ENCODE peak calls at places on chromosome 7, in eight cellular contexts. P is fibroblast of mammary gland, U is endodermal cell, G is uterus, T is fibroblast of pulmonary artery, I is BE2C, N is thoracic aorta, K is RWPE2. W is an unnamed sample.

GRCh38 chr7:13851756-13852155 is 137.7 kb downstream of the ETV1 start:
- DNase-seq in P (peak), U (peak), G (no peak), T (peak), I (peak), N (no peak), K (no peak), W (no peak)

GRCh38 chr7:16564909-16565426 is 38.3 kb downstream of the LRRC72 start:
- DNase-seq in P (peak), U (no peak), G (no peak), T (peak), I (no peak), N (no peak), K (no peak), W (peak)

GRCh38 chr7:107697246-107698044 is 36.8 kb downstream of the SLC26A4 start:
- DNase-seq in P (no peak), U (no peak), G (no peak), T (no peak), I (no peak), N (no peak), K (no peak), W (no peak)

GRCh38 chr7:132518102-132518838 is 58.0 kb downstream of the PLXNA4 start:
- DNase-seq in P (peak), U (peak), G (no peak), T (no peak), I (peak), N (no peak), K (no peak), W (peak)

GRCh38 chr7:157389951-157390730 is 53.3 kb downstream of the DNAJB6 start:
- DNase-seq in P (peak), U (no peak), G (no peak), T (peak), I (no peak), N (no peak), K (no peak), W (no peak)

GRCh38 chr7:6168469-6168868 is 104.0 kb downstream of the CYTH3 start:
- DNase-seq in P (no peak), U (no peak), G (no peak), T (no peak), I (peak), N (no peak), K (no peak), W (no peak)

GRCh38 chr7:149253665-149254064 is 8.3 kb upstream of the ZNF783 start:
- DNase-seq in P (no peak), U (no peak), G (no peak), T (no peak), I (no peak), N (no peak), K (no peak), W (no peak)

GRCh38 chr7:17709127-17709526 is 231.2 kb downstream of the SNX13 start:
- DNase-seq in P (no peak), U (no peak), G (no peak), T (no peak), I (no peak), N (no peak), K (no peak), W (no peak)

GRCh38 chr7:28661826-28662225 is 249.5 kb downstream of the CREB5 start:
- DNase-seq in P (no peak), U (no peak), G (no peak), T (no peak), I (no peak), N (no peak), K (no peak), W (no peak)

GRCh38 chr7:141097430-141097829 is 23.6 kb downstream of the TMEM178B start:
- DNase-seq in P (peak), U (peak), G (no peak), T (peak), I (no peak), N (no peak), K (no peak), W (peak)

GRCh38 chr7:18313970-18314369 is 181.6 kb upstream of the HDAC9 start:
- DNase-seq in P (no peak), U (no peak), G (no peak), T (peak), I (no peak), N (no peak), K (no peak), W (no peak)

GRCh38 chr7:157224627-157225026 is 85.9 kb downstream of the UBE3C start:
- DNase-seq in P (peak), U (no peak), G (no peak), T (peak), I (no peak), N (no peak), K (no peak), W (no peak)

GRCh38 chr7:151249732-151250072 is 1.2 kb upstream of the SMARCD3 start:
- DNase-seq in P (no peak), U (peak), G (peak), T (peak), I (no peak), N (no peak), K (no peak), W (no peak)

DNA sequence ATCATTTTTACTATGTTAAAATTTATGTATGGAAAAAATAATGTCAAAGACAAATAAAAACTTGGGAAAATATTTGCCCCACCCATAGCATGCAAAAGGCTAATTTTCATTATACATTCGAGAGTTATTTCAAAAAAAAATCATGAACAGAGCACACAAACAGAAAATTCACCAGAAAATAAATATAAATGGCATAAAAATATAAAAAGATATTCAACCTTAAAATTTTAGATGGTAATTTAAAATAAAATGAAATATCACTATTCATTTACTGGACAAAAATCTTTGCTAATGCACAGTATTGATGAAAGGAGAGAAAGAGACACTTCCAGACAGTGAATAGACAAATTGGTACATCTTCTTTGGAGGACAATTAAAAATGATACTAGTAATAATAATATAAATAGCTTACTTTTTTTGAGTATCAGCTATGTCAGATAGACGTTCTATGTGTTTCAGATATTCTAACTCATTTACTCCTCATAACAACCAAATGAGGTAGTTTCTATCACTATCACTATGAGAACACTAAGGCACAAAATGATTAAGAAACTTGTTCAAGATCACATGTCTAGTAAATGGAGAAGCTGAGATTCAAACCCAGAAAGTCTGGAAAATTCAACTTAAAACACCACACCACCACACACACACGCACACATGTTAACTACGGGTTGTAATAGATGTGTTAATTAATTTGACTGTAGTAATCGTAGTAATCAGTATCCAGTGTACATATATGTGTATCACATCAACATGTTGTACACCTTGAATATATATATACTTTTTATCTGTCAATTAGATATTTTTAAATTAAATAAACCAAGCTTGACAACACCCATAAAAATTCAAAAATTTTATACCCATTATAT is 63.0 kb downstream of the CCDC71L start:
- DNase-seq in P (no peak), U (no peak), G (no peak), T (no peak), I (no peak), N (no peak), K (no peak), W (peak)
- H3K4me3 ChIP-seq in P (peak), U (peak), G (no peak), T (peak), I (peak), N (peak), K (no peak), W (peak)

GRCh38 chr7:2017483-2017891 is 215.3 kb downstream of the MAD1L1 start:
- DNase-seq in P (no peak), U (no peak), G (no peak), T (no peak), I (peak), N (no peak), K (peak), W (no peak)

GRCh38 chr7:2016761-2017482 is 215.8 kb downstream of the MAD1L1 start:
- DNase-seq in P (no peak), U (no peak), G (no peak), T (no peak), I (peak), N (no peak), K (peak), W (no peak)

GRCh38 chr7:2017914-2018785 is 214.6 kb downstream of the MAD1L1 start:
- DNase-seq in P (no peak), U (no peak), G (no peak), T (no peak), I (peak), N (no peak), K (peak), W (no peak)

GRCh38 chr7:2019693-2020511 is 212.8 kb downstream of the MAD1L1 start:
- DNase-seq in P (peak), U (no peak), G (peak), T (peak), I (peak), N (peak), K (peak), W (peak)

GRCh38 chr7:2018786-2019692 is 213.7 kb downstream of the MAD1L1 start:
- DNase-seq in P (peak), U (no peak), G (peak), T (peak), I (peak), N (no peak), K (peak), W (no peak)
- H3K4me3 ChIP-seq in P (no peak), U (no peak), G (no peak), T (peak), I (no peak), N (peak), K (no peak), W (no peak)

GRCh38 chr7:41870017-41870416 is 167.1 kb upstream of the INHBA start:
- DNase-seq in P (peak), U (no peak), G (no peak), T (peak), I (no peak), N (no peak), K (no peak), W (peak)
- H3K4me3 ChIP-seq in P (no peak), U (no peak), G (no peak), T (no peak), I (no peak), N (peak), K (no peak), W (no peak)

DNA sequence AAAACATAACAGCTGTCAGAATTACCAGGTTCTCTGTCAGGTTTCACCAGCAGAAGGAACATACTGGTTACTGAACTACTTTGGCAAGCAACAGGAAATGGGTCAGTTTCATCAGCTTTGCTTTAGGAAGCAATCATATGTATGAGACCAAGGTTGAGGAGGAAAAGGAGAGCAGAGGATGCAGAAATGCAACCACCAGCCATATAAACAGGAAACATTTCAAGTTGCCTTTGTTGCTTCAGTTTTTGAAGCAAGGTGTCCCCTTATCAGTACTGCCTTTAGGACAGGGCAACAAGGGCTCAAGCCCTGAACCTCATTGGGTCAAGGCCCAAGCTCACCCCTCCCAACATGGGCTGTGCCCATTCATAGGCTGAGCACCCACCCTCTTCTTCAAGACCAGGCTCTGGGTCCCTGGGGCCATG is 10.2 kb downstream of the HIPK2 start:
- DNase-seq in P (peak), U (no peak), G (no peak), T (peak), I (no peak), N (no peak), K (no peak), W (peak)
- H3K4me3 ChIP-seq in P (no peak), U (no peak), G (no peak), T (no peak), I (no peak), N (no peak), K (no peak), W (no peak)

GRCh38 chr7:8133955-8134733 is 127.8 kb downstream of the ICA1 start:
- DNase-seq in P (no peak), U (no peak), G (no peak), T (no peak), I (no peak), N (no peak), K (no peak), W (peak)
- H3K4me3 ChIP-seq in P (no peak), U (no peak), G (no peak), T (no peak), I (no peak), N (no peak), K (no peak), W (no peak)

DNA sequence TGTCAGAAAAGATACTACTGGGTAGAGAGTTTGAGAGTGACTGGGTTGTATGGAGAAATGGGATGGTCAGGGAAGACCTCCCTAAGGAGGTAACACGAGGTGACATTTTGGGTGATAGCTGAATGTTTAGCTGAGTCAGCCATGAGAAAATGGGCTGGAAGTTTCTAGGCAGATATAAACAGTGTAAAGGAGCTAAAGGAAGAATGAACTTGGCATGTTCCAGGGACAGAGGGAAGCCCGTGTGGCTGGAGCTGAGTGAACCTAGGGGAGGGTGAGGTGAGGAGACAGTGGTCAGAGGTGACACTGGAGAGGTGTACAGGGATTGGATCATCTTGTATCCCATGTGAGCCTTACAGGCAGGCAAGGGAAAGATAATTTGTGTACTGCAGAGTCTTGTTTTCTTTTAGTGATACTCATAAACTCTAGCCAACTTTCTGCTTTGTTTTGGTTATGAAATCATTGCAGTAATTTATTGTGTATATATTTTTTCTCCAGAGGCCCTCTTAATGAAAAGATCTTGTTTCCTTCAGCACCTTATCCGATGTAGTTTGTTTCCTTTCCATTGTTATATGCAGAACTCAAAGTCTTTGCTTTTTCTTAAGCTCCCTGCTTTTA is 1.8 kb downstream of the STARD3NL start:
- DNase-seq in P (peak), U (no peak), G (no peak), T (peak), I (no peak), N (no peak), K (no peak), W (no peak)
- H3K4me3 ChIP-seq in P (peak), U (peak), G (peak), T (peak), I (no peak), N (peak), K (no peak), W (peak)

DNA sequence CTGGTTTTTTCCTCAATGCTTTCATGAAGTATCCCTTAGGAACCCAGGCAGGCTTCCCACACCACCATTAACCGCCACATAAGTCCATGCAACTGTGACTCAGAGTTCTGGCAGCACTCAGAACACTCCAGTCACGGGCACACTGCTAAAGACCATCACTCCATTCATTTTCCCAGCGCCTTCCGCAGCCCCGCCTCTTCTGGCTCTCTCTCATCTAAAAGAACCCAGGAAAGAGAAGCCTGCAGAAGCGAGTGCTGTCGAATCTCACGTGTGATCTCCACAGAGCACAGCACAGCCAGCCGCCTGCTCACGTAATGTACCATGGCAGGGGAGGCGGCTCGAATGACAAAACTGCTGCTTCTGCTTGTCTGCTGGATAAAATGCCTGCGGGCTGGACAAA is 1.9 kb downstream of the PSMG3 start:
- DNase-seq in P (peak), U (no peak), G (no peak), T (no peak), I (peak), N (no peak), K (no peak), W (no peak)
- H3K4me3 ChIP-seq in P (peak), U (no peak), G (no peak), T (no peak), I (peak), N (no peak), K (no peak), W (no peak)

GRCh38 chr7:7181519-7182155 is 707 bp upstream of the C1GALT1 start:
- DNase-seq in P (peak), U (peak), G (peak), T (peak), I (no peak), N (no peak), K (no peak), W (peak)

GRCh38 chr7:7183061-7183832 is 903 bp downstream of the C1GALT1 start:
- DNase-seq in P (peak), U (peak), G (peak), T (peak), I (peak), N (no peak), K (peak), W (peak)

GRCh38 chr7:7182156-7183060 is at the start of gene C1GALT1:
- DNase-seq in P (peak), U (peak), G (peak), T (peak), I (peak), N (peak), K (peak), W (peak)

GRCh38 chr7:7178906-7179305 is 3.4 kb upstream of the C1GALT1 start:
- DNase-seq in P (peak), U (no peak), G (no peak), T (no peak), I (no peak), N (no peak), K (no peak), W (no peak)

DNA sequence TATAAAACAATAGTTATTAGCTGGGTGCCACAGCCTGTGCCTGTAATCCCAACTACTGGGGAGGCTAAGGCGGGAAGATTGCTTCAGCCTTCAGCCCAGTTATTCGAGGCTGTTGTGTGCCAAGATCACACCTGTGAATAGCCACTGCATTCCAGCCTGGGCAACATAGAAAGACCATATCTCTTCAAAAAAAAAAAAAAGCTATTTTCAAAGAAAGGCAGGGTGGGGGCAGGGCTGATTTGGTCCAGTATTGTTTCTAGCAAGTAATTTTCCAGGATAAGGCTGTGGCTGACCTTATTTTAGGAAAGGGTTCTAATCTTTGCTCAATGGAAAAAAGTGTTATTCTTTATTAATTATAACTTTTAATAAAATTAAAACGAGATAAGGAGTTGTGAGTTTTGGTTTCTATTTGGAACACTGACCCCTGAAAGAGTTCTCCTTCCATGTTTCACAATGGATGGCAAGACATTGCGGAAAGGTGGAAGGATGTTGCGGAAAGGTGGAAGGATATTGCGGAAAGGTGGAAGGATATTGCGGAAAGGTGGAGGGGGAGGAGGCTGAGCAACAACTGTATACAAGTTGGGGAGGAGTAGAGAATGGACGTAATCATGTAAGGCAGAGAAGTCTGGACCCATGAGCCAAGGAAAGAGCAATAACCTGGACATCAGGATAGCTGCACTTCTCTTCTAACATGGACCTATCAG is 1.5 kb upstream of the C1GALT1 start:
- DNase-seq in P (no peak), U (no peak), G (no peak), T (no peak), I (no peak), N (no peak), K (no peak), W (no peak)
- H3K4me3 ChIP-seq in P (no peak), U (peak), G (no peak), T (peak), I (no peak), N (peak), K (no peak), W (peak)

GRCh38 chr7:69620650-69621049 is 22.4 kb downstream of the AUTS2 start:
- DNase-seq in P (no peak), U (no peak), G (no peak), T (no peak), I (no peak), N (no peak), K (no peak), W (no peak)

GRCh38 chr7:69622014-69622818 is 23.9 kb downstream of the AUTS2 start:
- DNase-seq in P (no peak), U (no peak), G (no peak), T (no peak), I (no peak), N (no peak), K (no peak), W (no peak)

GRCh38 chr7:69617364-69617763 is 19.1 kb downstream of the AUTS2 start:
- DNase-seq in P (no peak), U (peak), G (no peak), T (no peak), I (no peak), N (no peak), K (no peak), W (no peak)

GRCh38 chr7:69619619-69620018 is 21.3 kb downstream of the AUTS2 start:
- DNase-seq in P (no peak), U (no peak), G (no peak), T (no peak), I (no peak), N (no peak), K (no peak), W (no peak)

DNA sequence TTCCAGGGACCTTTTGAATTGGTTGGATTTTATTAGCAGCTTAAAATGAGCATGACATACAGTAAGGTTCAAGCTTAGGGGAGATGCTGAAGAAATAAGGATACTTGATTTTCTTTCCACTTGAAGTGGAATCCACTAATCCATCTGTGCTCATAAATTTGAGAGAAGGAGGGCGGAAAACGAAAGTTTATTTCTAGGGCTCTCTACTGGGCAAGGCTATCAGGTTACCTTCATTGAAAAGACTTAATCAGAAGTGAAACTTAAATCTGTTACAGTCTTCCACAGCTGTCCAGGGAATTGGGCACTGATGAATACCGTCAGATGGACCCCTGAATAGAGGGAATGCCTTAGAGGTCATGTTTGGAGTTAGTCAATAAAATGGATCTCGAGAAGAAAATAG is 21.8 kb downstream of the AUTS2 start:
- DNase-seq in P (peak), U (no peak), G (no peak), T (no peak), I (no peak), N (no peak), K (no peak), W (no peak)
- H3K4me3 ChIP-seq in P (no peak), U (no peak), G (no peak), T (no peak), I (no peak), N (no peak), K (no peak), W (no peak)